ENCODE peak calls at places on chromosomes 16 and 17, in ten cellular contexts. A is kidney; E is RCC 7860; C is LHCN-M2; I is CMK; Z is activated CD4-positive, alpha-beta T cell treated with anti-CD3 and anti-CD28 coated beads for 24 hours; R is stimulated activated CD8-positive, alpha-beta memory T cell treated with anti-CD3 and anti-CD28 coated beads, Interleukin-12 subunit alpha, Interleukin-12 subunit beta, amount 100 ng/mL, for 4 hours; M is activated CD8-positive, alpha-beta memory T cell treated with anti-CD3 and anti-CD28 coated beads, Interleukin-2, amount 50 U/mL, for 4 hours; J is iris pigment epithelial cell; V is NCI-H1436. X is an unnamed sample.

GRCh38 chr17:79691931-79692330 is 38.8 kb upstream of the ENPP7 start:
- DNase-seq in J (no peak), V (no peak), A (no peak), C (no peak), R (no peak), E (no peak), I (no peak), Z (no peak), M (no peak), X (no peak)

GRCh38 chr16:12435730-12436129 is 368.0 kb downstream of the CPPED1 start:
- DNase-seq in R (no peak), E (no peak), A (no peak), J (no peak), Z (no peak), V (no peak), C (no peak), M (no peak), I (no peak), X (no peak)

GRCh38 chr17:45016823-45017222 is 34.6 kb downstream of the DCAKD start:
- DNase-seq in M (no peak), E (no peak), R (no peak), V (no peak), A (no peak), J (no peak), C (no peak), I (no peak), Z (no peak), X (no peak)

GRCh38 chr17:29149431-29150064 is 30.6 kb downstream of the MYO18A start:
- DNase-seq in J (no peak), E (no peak), V (peak; percentile 20), I (no peak), Z (no peak), R (no peak), A (peak; percentile 80), C (peak; percentile 70), M (no peak), X (no peak)

GRCh38 chr17:76467366-76467765 is at the start of gene AANAT:
- DNase-seq in I (no peak), A (peak; percentile 68), V (no peak), R (no peak), Z (no peak), J (no peak), E (no peak), M (no peak), C (no peak), X (no peak)

GRCh38 chr16:25897677-25898076 is 205.9 kb downstream of the HS3ST4 start:
- DNase-seq in C (no peak), R (no peak), Z (no peak), E (no peak), J (no peak), M (no peak), V (no peak), I (no peak), A (no peak), X (no peak)

GRCh38 chr16:5634781-5635180 is 537.2 kb upstream of the EEF2KMT start:
- DNase-seq in R (no peak), V (no peak), Z (no peak), I (no peak), E (no peak), M (no peak), C (no peak), J (no peak), A (no peak), X (no peak)

GRCh38 chr16:67372664-67373063 is 20.6 kb downstream of the TPPP3 start:
- DNase-seq in A (no peak), M (no peak), R (no peak), J (no peak), C (peak; percentile 33), I (no peak), V (peak; percentile 47), E (no peak), Z (no peak), X (no peak)

X was measured in endothelial cell.